ENCODE peak calls at places on chromosomes 1 and 21, in five cellular contexts. K, N, M, O and B are unnamed samples.

GRCh38 chr1:176701151-176701866 is 238.3 kb downstream of the PAPPA2 start:
- DNase-seq in K (no peak), O (no peak), N (no peak), M (no peak), B (no peak)

GRCh38 chr21:33230518-33231324 is 983 bp downstream of the IFNAR2 start:
- DNase-seq in K (peak), M (peak), N (peak), O (no peak), B (peak)

GRCh38 chr1:211551628-211552465 is 27.1 kb downstream of the SLC30A1 start:
- DNase-seq in K (peak), O (no peak), M (peak), N (no peak), B (peak)

GRCh38 chr1:119779869-119780356 is 11.2 kb upstream of the HMGCS2 start:
- DNase-seq in K (peak), O (no peak), M (no peak), N (no peak), B (peak)

GRCh38 chr1:247175458-247175857 is 3.6 kb upstream of the ZNF124 start:
- DNase-seq in M (no peak), O (no peak), K (no peak), N (no peak), B (no peak)

GRCh38 chr1:167899253-167899681 is 14.7 kb downstream of the ADCY10 start:
- DNase-seq in M (no peak), K (peak), N (no peak), O (no peak), B (no peak)

GRCh38 chr1:98761238-98761637 is 99.7 kb downstream of the SNX7 start:
- DNase-seq in N (no peak), O (no peak), M (no peak), K (no peak), B (no peak)

GRCh38 chr1:76955652-76956051 is 88.4 kb downstream of the ST6GALNAC5 start:
- DNase-seq in K (peak), O (no peak), N (no peak), M (no peak), B (no peak)

GRCh38 chr1:206679738-206680211 is 4.9 kb upstream of the MAPKAPK2 start:
- DNase-seq in N (no peak), K (no peak), M (no peak), O (no peak), B (no peak)

DNA sequence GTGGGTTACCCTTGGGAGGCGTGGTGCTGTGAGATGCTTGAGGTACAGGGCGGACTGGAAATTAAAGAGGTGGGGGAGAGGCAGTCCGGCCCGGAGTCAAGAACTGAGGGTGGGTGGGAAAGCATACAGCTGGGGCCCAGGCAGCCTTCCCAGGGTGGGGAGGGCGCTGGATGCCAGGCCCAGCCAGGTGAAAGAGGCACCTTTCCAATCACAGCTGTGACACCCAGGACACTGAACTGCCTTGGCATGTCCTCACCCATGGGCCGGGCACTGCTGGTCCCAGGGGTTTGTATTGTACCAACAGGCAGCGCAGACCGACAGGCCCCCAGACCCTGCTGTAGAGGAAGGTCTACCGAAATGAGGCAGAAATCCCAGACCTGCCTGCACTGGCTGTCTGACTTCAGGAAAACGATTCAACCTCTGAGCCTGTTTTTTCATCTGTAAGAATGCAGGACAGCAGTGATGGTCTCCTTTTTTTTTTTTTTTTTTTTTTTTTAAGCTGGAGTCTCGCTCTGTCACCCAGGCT is 9.1 kb downstream of the SLC30A2 start:
- DNase-seq in K (no peak), M (no peak), O (no peak), N (no peak), B (no peak)
- H3K4me3 ChIP-seq in K (no peak), M (no peak), O (no peak), N (peak), B (no peak)

DNA sequence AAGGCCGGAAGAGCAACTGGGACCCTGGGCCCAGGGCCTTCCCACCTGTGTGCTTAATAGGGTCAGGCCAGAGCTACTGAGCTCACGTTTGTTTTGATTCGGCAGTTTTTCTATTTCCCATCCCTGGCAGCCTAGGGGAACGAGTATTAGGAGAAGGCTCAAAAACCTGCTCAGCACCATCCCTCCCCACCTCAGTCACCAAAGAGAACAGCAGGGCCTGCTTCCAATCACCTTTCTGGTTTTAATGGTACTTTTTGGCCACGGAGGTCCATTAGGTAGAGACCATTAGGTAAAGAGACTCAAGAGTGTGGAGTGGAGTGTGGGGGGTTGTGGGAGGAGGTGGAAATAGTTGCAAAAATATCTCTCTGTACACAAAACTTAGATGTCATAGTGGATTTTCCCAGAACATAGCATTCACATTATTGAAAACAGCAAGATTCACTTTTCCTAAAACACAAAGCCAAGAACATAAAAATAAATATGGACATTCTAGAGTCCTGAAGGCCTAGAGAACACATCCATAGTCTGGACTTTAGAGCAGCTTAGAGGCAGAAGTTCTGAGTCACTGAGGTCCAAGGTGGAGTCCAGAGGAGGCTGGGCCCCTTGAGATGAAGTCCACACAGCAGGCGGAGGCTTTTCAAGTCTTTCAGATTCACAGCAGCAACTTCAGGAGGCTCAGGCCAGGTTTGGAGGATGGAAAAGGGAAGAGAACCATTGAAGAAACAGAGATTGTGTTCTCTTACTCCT is 19.5 kb downstream of the NUAK2 start:
- DNase-seq in K (peak), O (no peak), M (no peak), N (no peak), B (peak)
- H4K91ac ChIP-seq in K (peak), O (peak), M (peak), N (no peak), B (peak)

GRCh38 chr1:58250587-58250948 is 296.0 kb downstream of the OMA1 start:
- DNase-seq in N (no peak), M (no peak), O (no peak), K (no peak), B (no peak)
- H2AFZ ChIP-seq in N (peak), M (no peak), O (peak), K (peak), B (no peak)

GRCh38 chr21:44686000-44686781 is 4.2 kb upstream of the KRTAP12-1 start:
- DNase-seq in N (no peak), O (no peak), M (no peak), K (no peak), B (no peak)

GRCh38 chr21:44686843-44687561 is 5.0 kb upstream of the KRTAP12-1 start:
- DNase-seq in O (no peak), K (no peak), N (no peak), M (no peak), B (no peak)

GRCh38 chr21:44684483-44684882 is 2.5 kb upstream of the KRTAP12-1 start:
- DNase-seq in N (no peak), K (no peak), M (no peak), O (no peak), B (no peak)

GRCh38 chr21:44684077-44684476 is 2.1 kb upstream of the KRTAP12-1 start:
- DNase-seq in M (no peak), O (no peak), N (no peak), K (no peak), B (no peak)

GRCh38 chr21:44687671-44688070 is 5.7 kb upstream of the KRTAP12-1 start:
- DNase-seq in N (no peak), M (no peak), K (no peak), O (no peak), B (no peak)
- H3K4me3 ChIP-seq in N (no peak), M (no peak), K (no peak), O (no peak), B (no peak)

DNA sequence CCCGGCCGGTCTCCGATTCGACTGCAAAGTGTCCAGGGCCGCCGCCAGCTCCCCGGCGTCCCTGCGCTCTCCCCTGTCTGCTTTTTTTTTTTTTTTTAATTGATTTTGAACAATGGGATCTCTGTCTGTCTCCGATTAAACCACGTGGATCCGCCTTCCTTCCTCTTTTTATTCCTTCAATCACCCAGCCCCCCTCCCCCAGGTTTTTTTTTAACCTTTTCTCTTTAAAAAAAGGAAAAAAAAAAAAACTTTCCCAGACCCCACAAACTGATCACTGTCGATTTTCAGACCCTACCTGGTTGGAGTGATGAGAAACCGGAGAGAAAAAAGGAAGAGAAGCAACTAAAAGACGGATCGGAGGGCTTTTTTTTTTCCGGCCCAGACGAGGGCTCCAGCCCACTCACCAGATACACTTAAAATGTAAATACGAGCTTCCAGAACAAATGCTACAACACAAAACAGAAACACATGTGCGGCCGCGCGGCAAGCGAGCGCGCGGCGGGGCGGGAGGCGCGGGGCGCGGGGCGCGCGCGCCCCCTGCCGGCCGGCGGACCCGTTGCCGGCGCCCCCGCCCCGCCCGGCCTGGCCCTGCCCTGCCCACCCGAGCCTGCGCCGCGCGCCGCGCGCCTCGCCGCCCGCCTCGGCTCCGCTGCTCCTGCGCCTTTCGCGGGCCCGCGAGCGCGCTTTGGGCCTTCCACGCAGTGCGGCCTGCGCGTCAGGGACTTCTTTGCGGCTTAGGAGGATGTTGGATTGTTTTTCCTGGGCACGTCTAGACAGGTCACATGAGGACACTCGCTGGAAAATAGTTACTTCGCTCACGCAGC is at the start of gene RCC2:
- DNase-seq in M (peak), N (peak), O (peak), K (peak), B (peak)
- H4K91ac ChIP-seq in M (peak), N (peak), O (peak), K (peak), B (peak)

DNA sequence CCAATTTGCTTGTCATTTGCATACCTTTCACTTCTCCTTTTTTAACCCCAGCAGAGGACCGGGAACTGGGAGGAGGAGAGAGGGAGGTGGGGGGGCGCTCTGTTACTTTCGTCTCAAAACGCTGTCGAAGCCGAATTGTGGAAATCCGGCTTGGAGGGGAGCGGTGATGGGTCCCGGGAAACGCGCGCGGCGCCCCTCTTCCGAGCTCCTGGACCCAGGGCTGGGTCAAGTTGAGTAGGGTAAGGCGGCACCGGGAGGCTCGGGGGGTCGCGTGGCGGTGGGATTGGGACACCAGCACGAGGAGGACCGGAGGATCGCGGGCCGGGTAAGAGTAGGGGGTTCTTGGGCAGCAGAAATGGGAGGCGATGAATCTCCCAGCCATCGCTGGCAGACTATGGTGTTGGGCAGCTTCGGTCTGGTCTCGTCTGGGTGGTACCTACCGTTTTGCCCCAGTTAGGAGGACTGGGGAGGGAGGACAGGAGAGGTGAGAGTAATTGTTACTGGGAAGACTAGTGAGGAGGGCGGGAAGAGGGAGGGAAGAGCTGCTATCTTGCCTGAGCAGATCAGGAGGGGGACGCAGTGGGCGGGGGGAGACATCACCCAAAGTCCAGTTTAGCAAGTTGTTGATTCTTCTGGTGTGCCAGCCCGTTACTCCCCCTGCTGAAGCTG is 1.4 kb downstream of the PROX1 start:
- DNase-seq in K (no peak), M (no peak), O (peak), N (no peak), B (no peak)
- H2AFZ ChIP-seq in K (peak), M (peak), O (peak), N (peak), B (no peak)

GRCh38 chr1:204363335-204364114 is 3.8 kb upstream of the PLEKHA6 start:
- DNase-seq in O (peak), N (peak), M (peak), K (peak), B (peak)
- H3K4me3 ChIP-seq in O (peak), N (peak), M (no peak), K (peak), B (peak)